ENCODE peak calls at places on chromosomes 11 and 22, in six cellular contexts. S is cerebellar nuclear complex, R is astrocyte of the spinal cord, Z is PC-3, N is WTC11, D is left kidney. P is an unnamed sample.

GRCh38 chr22:46326066-46326680 is 9.3 kb upstream of the TRMU start:
- DNase-seq in S (no peak), R (no peak), Z (no peak), N (no peak), D (no peak), P (no peak)

GRCh38 chr11:46361283-46362145 is 14.3 kb downstream of the DGKZ start:
- DNase-seq in S (no peak), R (peak; percentile 50), Z (no peak), N (no peak), D (peak; percentile 90), P (no peak)

GRCh38 chr11:126082251-126083109 is 19.8 kb upstream of the CDON start:
- DNase-seq in S (no peak), R (no peak), Z (no peak), N (peak; percentile 36), D (no peak), P (no peak)

GRCh38 chr11:119362741-119363080 is 16.2 kb upstream of the MFRP start:
- DNase-seq in S (no peak), R (no peak), Z (no peak), N (no peak), D (no peak), P (no peak)

GRCh38 chr11:130894322-130895025 is 21.8 kb downstream of the SNX19 start:
- DNase-seq in S (no peak), R (peak; percentile 77), Z (peak; percentile 85), N (peak; percentile 76), D (peak; percentile 91), P (peak; percentile 83)

GRCh38 chr22:44358723-44359440 is 46.1 kb upstream of the SHISAL1 start:
- DNase-seq in S (no peak), R (no peak), Z (no peak), N (peak; percentile 7), D (peak; percentile 83), P (no peak)

GRCh38 chr11:75474878-75475766 is 42.1 kb upstream of the KLHL35 start:
- DNase-seq in S (no peak), R (peak; percentile 29), Z (no peak), N (peak; percentile 85), D (peak; percentile 86), P (peak; percentile 71)

GRCh38 chr11:130318031-130318673 is 3.4 kb upstream of the ZBTB44 start:
- DNase-seq in S (no peak), R (no peak), Z (no peak), N (no peak), D (peak; percentile 50), P (peak; percentile 32)

GRCh38 chr11:121761171-121761570 is 308.4 kb upstream of the SORL1-AS1 start:
- DNase-seq in S (no peak), R (no peak), Z (no peak), N (no peak), D (no peak), P (no peak)

GRCh38 chr11:56876621-56877312 is 111.9 kb upstream of the OR5AK2 start:
- DNase-seq in S (no peak), R (peak; percentile 0), Z (peak; percentile 35), N (no peak), D (no peak), P (no peak)

GRCh38 chr11:68936676-68937620 is 33.3 kb downstream of the IGHMBP2 start:
- DNase-seq in S (no peak), R (no peak), Z (no peak), N (no peak), D (no peak), P (no peak)

GRCh38 chr11:95089620-95090542 is at the start of gene ENDOD1:
- DNase-seq in S (no peak), R (peak; percentile 80), Z (peak; percentile 90), N (peak; percentile 82), D (peak; percentile 94), P (peak; percentile 93)

GRCh38 chr11:6568191-6568918 is 35.1 kb downstream of the RRP8 start:
- DNase-seq in S (no peak), R (peak; percentile 73), Z (peak; percentile 77), N (peak; percentile 61), D (peak; percentile 60), P (no peak)

GRCh38 chr22:29167032-29167911 is 38.4 kb upstream of the EMID1 start:
- DNase-seq in S (no peak), R (no peak), Z (no peak), N (no peak), D (no peak), P (no peak)

GRCh38 chr11:4040461-4040860 is 54.1 kb upstream of the RRM1 start:
- DNase-seq in S (no peak), R (no peak), Z (no peak), N (no peak), D (no peak), P (no peak)

GRCh38 chr11:122883682-122883981 is 1.1 kb downstream of the JHY start:
- DNase-seq in S (no peak), R (peak; percentile 89), Z (no peak), N (no peak), D (no peak), P (no peak)

P was measured in Caco-2.